ENCODE peak calls at places on chromosomes 13 and 19, in eight cellular contexts. V, S, J, Z, B, D, E and U are unnamed samples.

GRCh38 chr13:91174886-91175501 is 172.5 kb upstream of the MIR17HG start:
- DNase-seq in V (no peak), S (no peak), J (no peak), Z (peak), B (no peak), D (no peak), E (no peak), U (no peak)

GRCh38 chr13:52695856-52696255 is 43.2 kb downstream of the SUGT1 start:
- DNase-seq in V (peak), S (no peak), J (peak), Z (no peak), B (peak), D (peak), E (no peak), U (peak)

GRCh38 chr13:33490461-33491327 is 205.1 kb upstream of the STARD13 start:
- DNase-seq in V (no peak), S (no peak), J (no peak), Z (no peak), B (no peak), D (peak), E (no peak), U (no peak)

GRCh38 chr19:18839465-18840287 is 7.9 kb downstream of the UPF1 start:
- DNase-seq in V (no peak), S (no peak), J (no peak), Z (no peak), B (no peak), D (no peak), E (no peak), U (no peak)

GRCh38 chr19:2235396-2236284 is 489 bp downstream of the PLEKHJ1 start:
- DNase-seq in V (no peak), S (no peak), J (no peak), Z (peak), B (no peak), D (no peak), E (no peak), U (no peak)

GRCh38 chr19:48636859-48637448 is at the start of gene DBP:
- DNase-seq in V (no peak), S (peak), J (no peak), Z (no peak), B (no peak), D (no peak), E (peak), U (no peak)

GRCh38 chr13:84645196-84646071 is 763.2 kb upstream of the SLITRK1 start:
- DNase-seq in V (peak), S (no peak), J (no peak), Z (no peak), B (peak), D (peak), E (no peak), U (peak)

GRCh38 chr13:76991796-76992547 is at the start of gene CLN5:
- DNase-seq in V (peak), S (peak), J (peak), Z (peak), B (peak), D (peak), E (peak), U (peak)

GRCh38 chr13:49540552-49540951 is 44.8 kb downstream of the PHF11 start:
- DNase-seq in V (no peak), S (no peak), J (peak), Z (no peak), B (peak), D (peak), E (no peak), U (peak)

GRCh38 chr19:57351867-57352266 is 796 bp downstream of the ZNF304 start:
- DNase-seq in V (no peak), S (no peak), J (no peak), Z (no peak), B (peak), D (peak), E (no peak), U (peak)

GRCh38 chr13:28602580-28602979 is 56.4 kb upstream of the POMP start:
- DNase-seq in V (no peak), S (no peak), J (no peak), Z (no peak), B (no peak), D (no peak), E (no peak), U (no peak)
- TF ChIP-seq CTCF in V (no peak), S (no peak), J (no peak), Z (no peak), B (no peak), D (no peak), E (no peak), U (no peak)

DNA sequence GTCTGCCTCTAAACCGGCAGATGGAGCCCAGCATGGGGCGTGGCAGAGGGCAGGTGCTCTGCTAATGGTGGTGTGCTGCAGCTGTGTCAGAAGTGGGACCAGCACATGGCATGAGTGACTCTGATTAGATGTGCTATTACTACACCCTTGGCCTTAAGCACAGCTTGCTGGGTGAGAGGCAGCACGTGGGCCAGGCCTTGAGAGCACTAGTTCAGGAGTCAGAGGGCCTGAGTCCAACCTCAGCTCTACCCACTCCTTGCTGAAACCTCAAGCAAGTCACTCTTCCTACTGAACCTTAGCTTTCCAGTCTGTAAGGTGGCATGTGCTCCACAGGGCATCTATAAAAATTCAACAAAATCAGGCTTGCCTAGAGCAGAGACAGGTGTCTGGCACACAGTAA is 22.7 kb downstream of the AKT2 start:
- DNase-seq in V (no peak), S (no peak), J (no peak), Z (no peak), B (no peak), D (no peak), E (no peak), U (no peak)
- TF ChIP-seq CTCF in V (no peak), S (no peak), J (no peak), Z (no peak), B (no peak), D (no peak), E (no peak), U (no peak)

GRCh38 chr13:19622189-19622588 is 11.3 kb upstream of the MPHOSPH8 start:
- DNase-seq in V (no peak), S (no peak), J (no peak), Z (no peak), B (peak), D (no peak), E (no peak), U (no peak)

DNA sequence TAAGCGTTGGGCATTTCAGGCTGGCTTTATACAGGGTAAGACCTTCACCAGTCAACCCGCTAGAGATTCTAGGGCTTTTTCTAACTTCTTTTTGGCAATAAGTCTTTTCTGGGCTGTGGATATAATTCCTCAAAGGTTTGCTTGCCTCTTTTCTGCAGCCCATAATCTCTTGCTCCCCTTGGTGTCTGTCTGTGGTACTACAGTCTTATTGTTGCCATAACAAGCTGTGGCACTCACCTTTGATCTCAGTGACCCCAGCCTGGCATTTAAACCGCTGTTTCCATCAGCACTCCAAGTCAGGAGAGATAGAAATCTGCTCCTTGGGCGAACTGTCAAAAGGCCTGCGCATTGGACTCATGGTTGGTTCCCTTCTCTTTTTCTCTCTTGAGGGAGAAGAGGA is 14.5 kb upstream of the MPHOSPH8 start:
- DNase-seq in V (no peak), S (no peak), J (peak), Z (no peak), B (peak), D (peak), E (no peak), U (peak)
- TF ChIP-seq CTCF in V (peak), S (peak), J (peak), Z (peak), B (peak), D (peak), E (no peak), U (peak)

GRCh38 chr13:113489171-113489548 is 1.4 kb downstream of the DCUN1D2 start:
- DNase-seq in V (no peak), S (no peak), J (no peak), Z (no peak), B (no peak), D (no peak), E (peak), U (no peak)
- TF ChIP-seq CTCF in V (no peak), S (no peak), J (no peak), Z (peak), B (no peak), D (no peak), E (no peak), U (no peak)

GRCh38 chr13:44626176-44626575 is 50.0 kb upstream of the TSC22D1 start:
- DNase-seq in V (no peak), S (no peak), J (no peak), Z (no peak), B (no peak), D (no peak), E (no peak), U (no peak)

GRCh38 chr13:44629465-44630183 is 53.5 kb upstream of the TSC22D1 start:
- DNase-seq in V (peak), S (no peak), J (no peak), Z (no peak), B (no peak), D (peak), E (no peak), U (peak)

GRCh38 chr13:44622259-44622658 is 46.1 kb upstream of the TSC22D1 start:
- DNase-seq in V (no peak), S (no peak), J (no peak), Z (no peak), B (no peak), D (peak), E (no peak), U (no peak)

GRCh38 chr13:44622701-44623100 is 46.6 kb upstream of the TSC22D1 start:
- DNase-seq in V (no peak), S (no peak), J (no peak), Z (no peak), B (no peak), D (peak), E (no peak), U (no peak)

DNA sequence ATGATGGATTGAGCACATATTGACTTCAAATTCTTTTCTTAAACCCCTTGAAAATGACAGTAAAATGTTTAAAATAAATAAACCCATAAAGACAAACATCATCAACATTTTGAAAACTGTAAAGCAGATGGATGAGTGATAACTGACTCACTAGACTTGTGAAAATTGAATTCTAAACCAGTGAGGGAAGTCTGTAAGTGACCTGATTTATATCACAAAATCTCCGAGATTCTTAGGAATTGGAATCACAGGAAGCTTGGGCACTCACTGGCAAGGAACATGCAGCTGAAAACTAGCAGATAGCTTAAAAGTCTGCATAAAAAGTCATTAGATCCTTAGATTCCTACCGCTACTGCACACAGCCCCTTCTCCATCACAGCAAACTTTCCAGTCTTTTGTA is 51.3 kb upstream of the TSC22D1 start:
- DNase-seq in V (no peak), S (no peak), J (no peak), Z (no peak), B (no peak), D (no peak), E (no peak), U (no peak)
- TF ChIP-seq CTCF in V (no peak), S (no peak), J (no peak), Z (no peak), B (no peak), D (no peak), E (no peak), U (no peak)

DNA sequence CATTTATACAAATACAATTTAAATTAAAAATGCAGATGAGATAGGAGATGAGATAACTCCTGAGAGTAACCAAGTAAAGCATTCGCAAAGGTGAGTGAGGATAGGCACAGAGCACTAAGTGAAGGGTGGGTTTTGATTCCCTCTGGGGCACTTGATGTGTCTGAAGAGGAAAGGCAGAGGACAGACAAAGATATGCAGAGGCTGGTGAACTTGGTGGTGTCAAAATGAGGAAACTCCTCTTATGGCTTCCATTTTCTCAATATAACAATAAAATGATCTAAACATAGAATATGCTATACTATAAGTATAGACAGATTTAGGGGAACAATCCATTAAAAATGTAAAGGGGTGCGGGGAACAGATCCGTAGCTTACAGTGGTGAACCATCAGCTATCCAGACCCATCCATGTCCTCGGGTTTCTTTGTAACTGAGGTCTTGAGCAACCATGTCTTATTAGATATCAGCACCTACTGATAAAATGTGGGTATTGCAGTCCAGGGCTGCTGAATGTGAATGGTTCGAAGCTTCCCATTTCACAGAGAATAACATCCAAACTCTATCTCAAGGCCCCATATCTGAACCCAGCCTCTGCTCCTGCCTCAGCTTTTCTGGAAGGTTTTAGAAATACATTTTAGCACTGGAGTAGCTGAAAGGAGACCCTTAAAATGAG is 73.9 kb upstream of the SLC10A2 start:
- DNase-seq in V (no peak), S (no peak), J (peak), Z (no peak), B (peak), D (no peak), E (no peak), U (peak)
- TF ChIP-seq CTCF in V (no peak), S (no peak), J (peak), Z (peak), B (peak), D (peak), E (no peak), U (peak)

GRCh38 chr19:16470911-16471811 is 609 bp downstream of the EPS15L1 start:
- DNase-seq in V (no peak), S (peak), J (peak), Z (no peak), B (peak), D (peak), E (no peak), U (peak)

GRCh38 chr19:16467581-16467980 is 4.2 kb downstream of the EPS15L1 start:
- DNase-seq in V (no peak), S (no peak), J (no peak), Z (no peak), B (no peak), D (no peak), E (no peak), U (no peak)

GRCh38 chr19:16473875-16474397 is 2.2 kb upstream of the EPS15L1 start:
- DNase-seq in V (no peak), S (no peak), J (no peak), Z (no peak), B (no peak), D (no peak), E (no peak), U (no peak)

GRCh38 chr19:16472992-16473391 is 1.2 kb upstream of the EPS15L1 start:
- DNase-seq in V (no peak), S (no peak), J (no peak), Z (no peak), B (no peak), D (no peak), E (no peak), U (no peak)

DNA sequence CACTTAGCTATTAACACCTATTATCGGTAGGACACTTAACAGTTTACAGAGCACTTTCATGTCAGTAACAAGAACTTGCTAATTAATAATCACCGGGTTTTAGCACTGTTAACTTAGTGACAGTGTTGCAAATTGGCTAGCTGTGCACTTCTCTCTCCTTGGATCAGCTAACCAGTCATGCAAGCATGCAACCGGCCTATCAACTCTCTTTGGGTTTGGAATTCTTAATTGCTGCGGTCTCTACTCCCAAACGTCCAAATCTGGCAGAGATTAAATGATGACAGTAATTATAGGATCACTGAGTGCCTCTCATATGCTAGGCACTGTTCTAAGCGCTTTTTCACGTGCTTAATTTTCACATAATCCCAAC is 1.2 kb downstream of the EPS15L1 start:
- DNase-seq in V (no peak), S (no peak), J (no peak), Z (no peak), B (peak), D (no peak), E (no peak), U (peak)
- TF ChIP-seq CTCF in V (no peak), S (no peak), J (no peak), Z (no peak), B (no peak), D (no peak), E (no peak), U (no peak)

GRCh38 chr19:41263850-41264580 is at the start of gene HNRNPUL1:
- DNase-seq in V (peak), S (peak), J (peak), Z (peak), B (peak), D (peak), E (peak), U (peak)
- TF ChIP-seq CTCF in V (peak), S (no peak), J (peak), Z (peak), B (peak), D (peak), E (no peak), U (no peak)

GRCh38 chr13:66618702-66619101 is 611.4 kb downstream of the PCDH9 start:
- DNase-seq in V (peak), S (no peak), J (no peak), Z (no peak), B (peak), D (peak), E (no peak), U (peak)
- TF ChIP-seq CTCF in V (peak), S (no peak), J (no peak), Z (peak), B (peak), D (peak), E (no peak), U (peak)

GRCh38 chr13:114143806-114144605 is 11.6 kb upstream of the RASA3 start:
- DNase-seq in V (no peak), S (peak), J (peak), Z (no peak), B (no peak), D (no peak), E (peak), U (no peak)
- TF ChIP-seq CTCF in V (peak), S (peak), J (peak), Z (peak), B (no peak), D (no peak), E (no peak), U (no peak)